ENCODE peak calls at places on chromosome 11, in eight cellular contexts. M is uterus; W is activated T-cell treated with anti-CD3 and anti-CD28 coated beads for 1 hour; Y is right lobe of liver; X is A549; D is stimulated activated CD4-positive, alpha-beta T cell treated with anti-CD3 and anti-CD28 coated beads, Interleukin-2, amount 100 ng/mL, for 48 hours; N is activated naive CD8-positive, alpha-beta T cell treated with anti-CD3 and anti-CD28 coated beads for 36 hours; H is HFFc6. U is an unnamed sample.

GRCh38 chr11:11086979-11087378 is 229.1 kb upstream of the ZBED5 start:
- DNase-seq in M (no peak), W (no peak), Y (no peak), X (no peak), D (no peak), N (no peak), H (no peak), U (no peak)

GRCh38 chr11:70036971-70037882 is 40.9 kb upstream of the ANO1 start:
- DNase-seq in M (no peak), W (no peak), Y (no peak), X (no peak), D (no peak), N (no peak), H (no peak), U (no peak)

GRCh38 chr11:45145421-45146071 is 893 bp upstream of the PRDM11 start:
- DNase-seq in M (no peak), W (no peak), Y (peak), X (no peak), D (no peak), N (no peak), H (no peak), U (no peak)

GRCh38 chr11:32891657-32892354 is 805 bp upstream of the QSER1 start:
- DNase-seq in M (no peak), W (no peak), Y (no peak), X (no peak), D (no peak), N (no peak), H (no peak), U (peak)

GRCh38 chr11:11849127-11849746 is 7.5 kb downstream of the USP47 start:
- DNase-seq in M (peak), W (peak), Y (no peak), X (peak), D (peak), N (peak), H (peak), U (peak)

GRCh38 chr11:122758974-122759373 is 79.3 kb upstream of the CRTAM start:
- DNase-seq in M (no peak), W (no peak), Y (no peak), X (no peak), D (no peak), N (no peak), H (no peak), U (no peak)

GRCh38 chr11:115333106-115333505 is 171.1 kb downstream of the CADM1 start:
- DNase-seq in M (no peak), W (no peak), Y (no peak), X (no peak), D (no peak), N (no peak), H (no peak), U (no peak)

GRCh38 chr11:256952-257737 is 20.4 kb downstream of the PSMD13 start:
- DNase-seq in M (no peak), W (no peak), Y (no peak), X (no peak), D (no peak), N (no peak), H (no peak), U (peak)

GRCh38 chr11:130781906-130782305 is 134.4 kb downstream of the SNX19 start:
- DNase-seq in M (no peak), W (no peak), Y (no peak), X (peak), D (no peak), N (no peak), H (peak), U (no peak)

GRCh38 chr11:114442559-114442958 is 3.3 kb downstream of the REXO2 start:
- DNase-seq in M (no peak), W (no peak), Y (no peak), X (no peak), D (no peak), N (no peak), H (no peak), U (no peak)

GRCh38 chr11:76161261-76161961 is 44.9 kb downstream of the WNT11 start:
- DNase-seq in M (no peak), W (no peak), Y (peak), X (no peak), D (no peak), N (no peak), H (no peak), U (no peak)

GRCh38 chr11:28400236-28401100 is 292.3 kb downstream of the METTL15 start:
- DNase-seq in M (no peak), W (no peak), Y (no peak), X (peak), D (no peak), N (no peak), H (peak), U (no peak)

GRCh38 chr11:97345031-97345430 is 955.2 kb downstream of the JRKL start:
- DNase-seq in M (no peak), W (no peak), Y (no peak), X (no peak), D (no peak), N (no peak), H (no peak), U (no peak)

GRCh38 chr11:65315204-65315865 is 669 bp downstream of the CDC42EP2 start:
- DNase-seq in M (peak), W (peak), Y (peak), X (peak), D (peak), N (peak), H (peak), U (peak)

GRCh38 chr11:65880844-65881421 is 1.3 kb downstream of the CTSW start:
- DNase-seq in M (no peak), W (no peak), Y (no peak), X (no peak), D (no peak), N (no peak), H (no peak), U (no peak)

GRCh38 chr11:101914349-101914736 is 467 bp upstream of the CEP126 start:
- DNase-seq in M (peak), W (no peak), Y (no peak), X (no peak), D (no peak), N (no peak), H (peak), U (no peak)

GRCh38 chr11:125950696-125951645 is 5.1 kb downstream of the VSIG10L2 start:
- DNase-seq in M (peak), W (no peak), Y (no peak), X (no peak), D (no peak), N (no peak), H (no peak), U (no peak)

GRCh38 chr11:14544611-14545010 is 24.4 kb upstream of the PSMA1 start:
- DNase-seq in M (no peak), W (no peak), Y (no peak), X (no peak), D (no peak), N (no peak), H (no peak), U (peak)

GRCh38 chr11:3170756-3171670 is 5.9 kb upstream of the OSBPL5 start:
- DNase-seq in M (no peak), W (no peak), Y (peak), X (no peak), D (no peak), N (no peak), H (no peak), U (no peak)

GRCh38 chr11:132643239-132643638 is 889.1 kb downstream of the OPCML start:
- DNase-seq in M (no peak), W (no peak), Y (no peak), X (no peak), D (no peak), N (no peak), H (no peak), U (no peak)

GRCh38 chr11:102467080-102467708 is 14.6 kb upstream of the TMEM123 start:
- DNase-seq in M (no peak), W (no peak), Y (no peak), X (no peak), D (no peak), N (no peak), H (no peak), U (no peak)

GRCh38 chr11:17573526-17573925 is 26.5 kb downstream of the OTOG start:
- DNase-seq in M (no peak), W (no peak), Y (no peak), X (no peak), D (no peak), N (no peak), H (no peak), U (no peak)

U was measured in GM12865.